ENCODE peak calls at places on chromosome 2, in nine cellular contexts. V is GM23248, F is fibroblast of lung, H is HepG2, A is astrocyte, T is mammary epithelial cell, X is IMR-90, L is GM23338, S is H9. R is an unnamed sample.

GRCh38 chr2:156935611-156936010 is 321.9 kb upstream of the GALNT5 start:
- DNase-seq in L (peak; percentile 8), X (no peak), V (no peak), S (no peak), H (no peak), F (peak; percentile 71), T (peak; percentile 82), A (peak; percentile 66), R (no peak)

GRCh38 chr2:188399159-188399558 is 107.5 kb downstream of the GULP1 start:
- DNase-seq in H (no peak), T (no peak), L (peak; percentile 37), X (peak; percentile 69), V (peak; percentile 42), F (peak; percentile 70), S (no peak), A (peak; percentile 60), R (no peak)

GRCh38 chr2:223943561-223944008 is 1.6 kb downstream of the WDFY1 start:
- DNase-seq in F (peak; percentile 69), A (peak; percentile 61), X (peak; percentile 60), T (peak; percentile 50), H (peak; percentile 45), L (no peak), V (peak; percentile 76), S (no peak), R (no peak)

GRCh38 chr2:74498500-74499268 is 719 bp downstream of the LBX2 start:
- DNase-seq in T (peak; percentile 25), A (no peak), X (no peak), V (peak; percentile 63), F (no peak), L (peak; percentile 88), H (no peak), S (peak; percentile 79), R (no peak)

GRCh38 chr2:109648041-109648527 is 33.9 kb downstream of the SOWAHC start:
- DNase-seq in S (no peak), X (no peak), L (no peak), V (peak; percentile 87), T (no peak), A (peak; percentile 28), F (peak; percentile 52), H (no peak), R (no peak)

GRCh38 chr2:160381425-160381951 is 112.1 kb downstream of the RBMS1 start:
- DNase-seq in X (peak; percentile 52), S (no peak), T (no peak), L (no peak), A (peak; percentile 74), F (peak; percentile 72), V (peak; percentile 47), H (no peak), R (no peak)

GRCh38 chr2:88161446-88161845 is 8.7 kb upstream of the THNSL2 start:
- DNase-seq in F (no peak), X (no peak), L (no peak), S (no peak), H (no peak), V (no peak), T (peak; percentile 80), A (no peak), R (no peak)

GRCh38 chr2:190781604-190782198 is 98.9 kb upstream of the GLS start:
- DNase-seq in A (peak; percentile 29), X (peak; percentile 76), H (peak; percentile 65), F (peak; percentile 52), T (peak; percentile 43), L (peak; percentile 77), S (no peak), V (peak; percentile 79), R (peak; percentile 51)

GRCh38 chr2:120661551-120661950 is 74.1 kb upstream of the GLI2 start:
- DNase-seq in X (no peak), F (peak; percentile 25), S (peak; percentile 94), H (no peak), V (peak; percentile 35), A (peak; percentile 10), L (peak; percentile 91), T (no peak), R (no peak)

GRCh38 chr2:64750001-64750816 is 96.5 kb upstream of the SERTAD2 start:
- DNase-seq in L (peak; percentile 35), F (peak; percentile 60), A (peak; percentile 45), V (peak; percentile 81), T (peak; percentile 54), S (peak; percentile 41), X (peak; percentile 33), H (no peak), R (peak; percentile 63)

GRCh38 chr2:62305421-62306176 is 109.7 kb downstream of the B3GNT2 start:
- DNase-seq in X (no peak), V (peak; percentile 16), F (no peak), L (no peak), S (no peak), A (no peak), T (no peak), H (no peak), R (no peak)

GRCh38 chr2:9002637-9003365 is 683 bp downstream of the MBOAT2 start:
- DNase-seq in V (peak; percentile 48), A (no peak), T (peak; percentile 39), H (no peak), L (peak; percentile 54), X (no peak), S (no peak), F (peak; percentile 29), R (no peak)

GRCh38 chr2:5798083-5798482 is 105.9 kb downstream of the SOX11 start:
- DNase-seq in T (no peak), X (peak; percentile 97), F (peak; percentile 85), S (no peak), V (peak; percentile 5), A (peak; percentile 78), H (no peak), L (no peak), R (no peak)

GRCh38 chr2:17759805-17760204 is 5.9 kb downstream of the GEN1 start:
- DNase-seq in T (no peak), H (no peak), F (no peak), S (no peak), A (no peak), L (no peak), X (no peak), V (no peak), R (no peak)

GRCh38 chr2:176297067-176297466 is 27.8 kb downstream of the MTX2 start:
- DNase-seq in S (no peak), T (no peak), F (peak; percentile 23), H (no peak), L (no peak), A (no peak), V (no peak), X (no peak), R (no peak)

GRCh38 chr2:218311908-218312756 is 19.8 kb upstream of the TMBIM1 start:
- DNase-seq in F (no peak), H (peak; percentile 87), V (no peak), S (no peak), L (no peak), T (no peak), X (no peak), A (no peak), R (no peak)
- H3K4me2 ChIP-seq in F (no peak overlapping the region), H (peak overlapping the region; percentile 79), V (no peak overlapping the region), S (no peak overlapping the region), L (no peak overlapping the region), T (no peak overlapping the region), X (peak overlapping the region; percentile 10), A (no peak overlapping the region), R (no peak overlapping the region)

GRCh38 chr2:217254111-217254510 is 394.2 kb upstream of the TNP1 start:
- DNase-seq in S (no peak), H (no peak), A (no peak), X (no peak), F (no peak), T (no peak), V (no peak), L (no peak), R (no peak)

GRCh38 chr2:217256261-217256660 is 396.4 kb upstream of the TNP1 start:
- DNase-seq in S (no peak), V (peak; percentile 8), L (no peak), T (no peak), H (no peak), X (peak; percentile 51), A (peak; percentile 96), F (peak; percentile 95), R (no peak)

GRCh38 chr2:217261452-217261851 is 401.6 kb upstream of the TNP1 start:
- DNase-seq in V (no peak), F (peak; percentile 89), A (peak; percentile 86), T (no peak), X (peak; percentile 61), S (no peak), H (no peak), L (no peak), R (no peak)

GRCh38 chr2:217260441-217261080 is 400.7 kb upstream of the TNP1 start:
- DNase-seq in F (no peak), T (no peak), L (no peak), V (no peak), A (peak; percentile 22), H (no peak), S (no peak), X (no peak), R (no peak)

DNA sequence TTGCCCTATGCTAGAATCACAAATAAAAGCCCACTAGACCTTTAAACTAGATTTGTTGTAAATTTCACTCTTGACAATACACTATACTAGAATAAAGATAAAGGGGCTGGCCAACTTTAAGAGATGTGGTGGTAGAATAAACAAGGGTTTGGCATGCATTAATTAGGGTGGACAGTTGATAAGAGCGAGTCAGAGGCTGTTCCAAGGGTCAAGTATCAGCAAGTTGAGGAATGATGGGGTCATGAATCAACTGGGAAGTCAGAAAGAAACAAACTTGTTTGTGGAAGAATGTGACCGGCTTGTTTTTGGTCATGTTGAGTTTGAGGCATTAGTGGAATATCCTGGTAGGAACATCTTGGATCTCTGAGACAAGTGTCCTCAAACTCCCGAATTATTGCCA is 398.3 kb upstream of the TNP1 start:
- DNase-seq in H (no peak), L (no peak), S (no peak), A (no peak), X (no peak), V (no peak), F (no peak), T (peak; percentile 16), R (no peak)
- H2AFZ ChIP-seq in H (no peak overlapping the region), L (no peak overlapping the region), S (no peak overlapping the region), A (no peak overlapping the region), X (no peak overlapping the region), V (no peak overlapping the region), F (no peak overlapping the region), T (no peak overlapping the region), R (no peak overlapping the region)

DNA sequence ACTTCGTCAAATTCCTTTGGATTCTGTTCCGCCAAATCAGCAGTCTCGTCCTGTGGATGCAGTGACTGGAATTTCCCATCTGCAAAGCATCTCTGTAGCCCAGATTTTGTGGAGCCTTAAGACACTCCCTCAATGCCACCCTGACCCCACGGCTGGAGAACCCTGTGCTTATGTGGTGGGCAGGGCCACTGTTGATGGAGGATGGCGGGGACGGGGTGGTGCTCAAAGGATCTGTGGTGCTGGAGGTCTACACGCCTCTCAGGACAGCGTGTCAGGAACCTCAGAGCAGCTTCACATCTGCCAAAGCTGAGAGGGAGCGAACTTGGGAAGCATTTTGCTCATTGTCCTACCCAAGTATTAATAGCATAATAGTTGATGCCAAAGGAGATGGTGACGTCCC is 200.1 kb downstream of the MGAT5 start:
- DNase-seq in T (no peak), L (no peak), F (no peak), S (peak; percentile 16), V (no peak), X (no peak), A (no peak), H (no peak), R (no peak)
- H3K4me2 ChIP-seq in T (no peak overlapping the region), L (no peak overlapping the region), F (no peak overlapping the region), S (no peak overlapping the region), V (no peak overlapping the region), X (no peak overlapping the region), A (no peak overlapping the region), H (no peak overlapping the region), R (no peak overlapping the region)

DNA sequence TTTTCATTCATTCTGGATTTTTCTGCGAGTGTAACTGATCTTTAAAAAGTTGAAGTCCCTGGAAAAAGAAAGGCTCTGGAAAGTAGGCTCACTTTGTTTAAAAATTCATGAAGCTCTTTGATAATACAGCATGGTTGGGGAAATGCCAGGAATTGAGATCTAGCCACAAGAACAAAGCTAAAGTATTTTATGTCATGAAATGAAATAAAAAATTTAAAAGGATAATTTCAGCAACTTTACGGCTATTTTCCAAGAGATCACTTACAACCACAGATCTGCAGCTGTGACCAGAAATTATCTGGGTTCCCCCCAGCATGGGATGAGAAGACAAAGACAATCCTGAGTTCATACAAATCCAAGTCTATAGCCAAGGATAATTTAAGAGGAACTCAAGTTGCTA is 25.3 kb upstream of the RFX8 start:
- DNase-seq in L (no peak), X (peak; percentile 74), H (no peak), A (peak; percentile 75), T (no peak), V (peak; percentile 40), F (peak; percentile 80), S (no peak), R (no peak)
- H2AFZ ChIP-seq in L (peak overlapping the region; percentile 2), X (no peak overlapping the region), H (no peak overlapping the region), A (no peak overlapping the region), T (no peak overlapping the region), V (peak overlapping the region; percentile 69), F (no peak overlapping the region), S (no peak overlapping the region), R (no peak overlapping the region)

R was measured in OCI-LY7.